ENCODE peak calls at places on chromosome 16, in four cellular contexts. X is A673, V is sigmoid colon, P is stomach. A is an unnamed sample. For H3K9me3, the result is how much of the 10 kb centered on the place peaks cover.

GRCh38 chr16:81889896-81890634 is 111.0 kb downstream of the PLCG2 start:
- DNase-seq in X (peak), V (no peak), P (peak), A (peak)

GRCh38 chr16:1707193-1707790 is 1.3 kb downstream of the MAPK8IP3 start:
- DNase-seq in X (peak), V (no peak), P (no peak), A (peak)

GRCh38 chr16:70391881-70392481 is 45.3 kb downstream of the DDX19A start:
- DNase-seq in X (no peak), V (peak), P (no peak), A (no peak)

GRCh38 chr16:50269061-50269705 is 2.8 kb downstream of the ADCY7 start:
- DNase-seq in X (no peak), V (peak), P (no peak), A (no peak)

GRCh38 chr16:2194166-2194834 is 2.1 kb downstream of the CASKIN1 start:
- DNase-seq in X (peak), V (no peak), P (no peak), A (no peak)

GRCh38 chr16:50848755-50849514 is 107.0 kb downstream of the CYLD start:
- DNase-seq in X (no peak), V (no peak), P (no peak), A (no peak)

GRCh38 chr16:67404740-67405226 is 11.5 kb upstream of the TPPP3 start:
- DNase-seq in X (no peak), V (no peak), P (peak), A (no peak)

GRCh38 chr16:12584488-12585233 is 219.0 kb downstream of the CPPED1 start:
- DNase-seq in X (no peak), V (no peak), P (no peak), A (peak)

GRCh38 chr16:4611337-4612023 is 3.2 kb downstream of the UBALD1 start:
- DNase-seq in X (no peak), V (peak), P (no peak), A (peak)

GRCh38 chr16:58421529-58421928 is 29.3 kb downstream of the GINS3 start:
- DNase-seq in X (no peak), V (no peak), P (no peak), A (no peak)

GRCh38 chr16:71338193-71338592 is 20.3 kb upstream of the CALB2 start:
- DNase-seq in X (no peak), V (no peak), P (no peak), A (no peak)

GRCh38 chr16:22098538-22099255 is 6.4 kb downstream of the VWA3A start:
- DNase-seq in X (peak), V (no peak), P (no peak), A (peak)

GRCh38 chr16:48590476-48590875 is 19.5 kb downstream of the N4BP1 start:
- DNase-seq in X (no peak), V (no peak), P (no peak), A (no peak)
- H3K9me3 ChIP-seq in X (half or more), V (under half), P (under half), A (half or more)

GRCh38 chr16:89096042-89096717 is 2.5 kb downstream of the ACSF3 start:
- DNase-seq in X (no peak), V (no peak), P (no peak), A (no peak)

GRCh38 chr16:89092013-89092412 is 1.6 kb upstream of the ACSF3 start:
- DNase-seq in X (no peak), V (no peak), P (no peak), A (no peak)

GRCh38 chr16:89094252-89094901 is 725 bp downstream of the ACSF3 start:
- DNase-seq in X (no peak), V (no peak), P (no peak), A (peak)

GRCh38 chr16:89095401-89095974 is 1.8 kb downstream of the ACSF3 start:
- DNase-seq in X (no peak), V (no peak), P (no peak), A (no peak)

DNA sequence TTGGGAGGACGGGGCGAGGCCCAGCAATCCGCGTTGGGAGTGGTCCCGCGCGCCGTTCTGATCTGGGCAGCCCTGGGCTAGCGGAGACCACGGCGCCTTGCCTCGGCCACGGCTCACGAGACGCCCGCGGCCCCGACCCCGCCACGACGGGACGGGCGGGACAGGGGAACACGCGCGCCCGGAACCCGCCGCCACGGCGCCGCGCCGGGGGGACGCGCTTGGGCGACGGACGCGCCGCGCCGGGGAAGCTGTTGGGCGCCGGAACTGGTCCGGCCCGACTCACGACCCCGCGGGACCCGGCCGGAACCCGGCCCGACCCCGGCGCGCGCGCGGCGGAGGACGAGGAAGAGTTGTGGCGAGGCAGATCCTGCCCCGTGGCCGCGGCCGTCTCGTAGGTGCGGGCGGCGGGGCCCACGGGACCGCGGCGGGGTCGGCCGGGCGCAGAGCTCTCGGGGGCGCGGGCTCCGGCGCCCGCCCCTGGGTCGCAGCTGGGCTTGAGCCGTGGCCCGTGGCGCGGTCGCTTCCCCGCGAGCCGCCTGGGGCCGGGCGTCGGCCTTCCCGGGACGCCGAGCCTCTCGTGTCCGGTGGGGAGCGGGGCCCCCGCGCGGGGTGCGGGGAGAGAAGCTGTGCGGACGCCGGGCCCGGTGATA is at the start of gene ACSF3:
- DNase-seq in X (peak), V (peak), P (peak), A (peak)
- H3K27ac ChIP-seq in X (peak), V (peak), P (peak), A (no peak)

DNA sequence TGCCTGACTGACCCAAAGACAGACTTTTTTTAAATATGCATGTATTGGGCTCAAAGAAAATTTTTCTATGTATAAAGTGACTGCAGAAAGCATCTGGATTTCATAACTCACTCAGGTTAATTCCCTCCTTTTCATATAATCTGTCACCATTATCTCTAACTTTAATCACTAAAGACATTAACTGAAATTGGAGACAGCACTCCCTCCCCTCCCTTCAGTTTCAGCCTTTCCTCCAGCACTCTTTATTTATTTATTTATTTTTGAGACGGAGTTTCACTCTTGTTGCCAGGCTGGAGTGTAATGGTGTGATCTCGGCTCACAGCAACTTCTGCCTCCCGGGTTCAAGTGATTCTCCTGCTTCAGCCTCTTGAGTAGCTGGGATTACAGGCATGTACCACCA is 43.2 kb downstream of the CDH8 start:
- DNase-seq in X (peak), V (no peak), P (no peak), A (no peak)
- TF ChIP-seq CTCF in X (no peak), V (no peak), P (no peak), A (no peak)

GRCh38 chr16:31734265-31734664 is 139.3 kb upstream of the ZNF267 start:
- DNase-seq in X (no peak), V (no peak), P (no peak), A (no peak)
- H3K9me3 ChIP-seq in X (under half), V (under half), P (under half), A (half or more)